ENCODE peak calls at places on chromosome 6, in ten cellular contexts. A, T, H, Q, S, I, J, D, Z and K are unnamed samples.

GRCh38 chr6:161761966-161762365 is 488.1 kb upstream of the AGPAT4 start:
- DNase-seq in I (no peak), A (no peak), S (no peak), J (no peak), T (no peak), Z (no peak), H (no peak), Q (no peak), D (no peak), K (no peak)

GRCh38 chr6:84258866-84259265 is 31.4 kb upstream of the CEP162 start:
- DNase-seq in I (no peak), T (no peak), J (no peak), H (no peak), D (no peak), Z (no peak), A (no peak), Q (no peak), S (no peak), K (no peak)

GRCh38 chr6:43093361-43094289 is 17.5 kb downstream of the PTK7 start:
- DNase-seq in I (peak), D (no peak), A (no peak), H (no peak), T (no peak), S (peak), Q (peak), J (peak), Z (peak), K (no peak)

GRCh38 chr6:13813621-13814175 is 659 bp downstream of the MCUR1 start:
- DNase-seq in D (no peak), H (peak), A (peak), T (no peak), I (peak), J (peak), S (peak), Q (peak), Z (peak), K (peak)

GRCh38 chr6:68226460-68226859 is 408.6 kb upstream of the ADGRB3 start:
- DNase-seq in Q (no peak), H (no peak), J (no peak), I (peak), D (no peak), Z (peak), T (no peak), A (no peak), S (no peak), K (no peak)

GRCh38 chr6:13307508-13307995 is 20.8 kb downstream of the TBC1D7 start:
- DNase-seq in S (peak), A (peak), J (no peak), Z (peak), T (no peak), I (no peak), Q (no peak), H (no peak), D (no peak), K (no peak)

GRCh38 chr6:111580826-111581505 is 24.7 kb downstream of the TRAF3IP2 start:
- DNase-seq in D (no peak), H (peak), A (no peak), J (no peak), Z (peak), I (no peak), Q (no peak), T (no peak), S (peak), K (no peak)

GRCh38 chr6:88629838-88630462 is 333.5 kb downstream of the RNGTT start:
- DNase-seq in J (no peak), Q (no peak), S (no peak), I (no peak), Z (no peak), T (no peak), A (peak), H (no peak), D (no peak), K (no peak)

GRCh38 chr6:161373905-161374451 is 100.1 kb upstream of the AGPAT4 start:
- DNase-seq in T (no peak), Z (peak), H (peak), S (peak), A (peak), Q (peak), D (peak), J (no peak), I (peak), K (peak)

GRCh38 chr6:27890351-27891299 is 21.6 kb downstream of the OR2B2 start:
- DNase-seq in T (peak), S (peak), J (peak), Q (peak), D (peak), I (peak), A (peak), Z (peak), H (no peak), K (peak)

GRCh38 chr6:15888798-15889772 is 226.3 kb upstream of the DTNBP1 start:
- DNase-seq in T (no peak), D (no peak), H (no peak), Q (peak), J (no peak), Z (no peak), A (no peak), S (peak), I (no peak), K (no peak)

GRCh38 chr6:74409447-74409846 is 713.4 kb downstream of the CD109 start:
- DNase-seq in Z (peak), J (peak), Q (no peak), D (no peak), I (no peak), T (peak), S (peak), H (no peak), A (peak), K (no peak)

GRCh38 chr6:142692942-142693341 is 252.0 kb downstream of the HIVEP2 start:
- DNase-seq in D (peak), A (peak), I (peak), T (peak), Z (peak), J (peak), Q (peak), S (peak), H (peak), K (peak)

GRCh38 chr6:32050562-32050961 is 12.3 kb downstream of the CYP21A2 start:
- DNase-seq in Q (no peak), S (no peak), J (no peak), T (no peak), Z (no peak), A (no peak), I (no peak), D (no peak), H (no peak), K (no peak)

GRCh38 chr6:30873137-30873640 is 11.1 kb upstream of the DDR1 start:
- DNase-seq in Q (no peak), S (no peak), T (no peak), Z (no peak), H (no peak), J (no peak), I (no peak), A (no peak), D (no peak), K (no peak)

GRCh38 chr6:72987305-72987704 is 238.0 kb downstream of the KHDC1L start:
- DNase-seq in I (no peak), A (no peak), S (no peak), Z (no peak), T (no peak), D (no peak), Q (no peak), H (no peak), J (no peak), K (no peak)

GRCh38 chr6:72984981-72985665 is 240.2 kb downstream of the KHDC1L start:
- DNase-seq in Q (no peak), J (peak), D (no peak), I (no peak), S (peak), T (peak), A (no peak), Z (no peak), H (no peak), K (no peak)
- TF ChIP-seq CTCF in Q (no peak), J (no peak), D (no peak), I (no peak), S (no peak), T (no peak), A (no peak), Z (no peak), H (no peak), K (no peak)

DNA sequence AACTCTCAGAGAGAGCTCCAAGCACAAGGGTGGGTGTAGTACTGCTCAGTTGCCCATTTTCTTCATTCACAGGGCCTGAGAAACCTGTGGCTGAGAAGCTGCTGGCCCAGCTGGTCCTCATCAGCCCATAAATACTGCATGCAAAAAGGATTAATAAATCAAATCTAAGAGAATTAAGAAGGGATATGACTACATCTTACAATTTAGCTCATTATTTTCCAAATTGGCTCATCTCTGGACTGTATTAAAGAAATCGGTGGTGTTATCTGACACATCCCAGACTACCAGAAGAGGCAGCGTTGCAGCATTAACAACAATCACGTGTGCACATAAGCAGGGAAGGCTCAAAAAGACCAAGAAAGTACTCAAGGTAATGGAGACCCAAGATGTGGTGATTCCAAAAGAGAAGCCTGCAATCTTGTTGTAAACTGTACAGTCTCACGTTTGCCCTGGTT is 90.7 kb downstream of the CD24 start:
- DNase-seq in Q (no peak), S (peak), Z (no peak), J (no peak), T (no peak), D (no peak), I (no peak), A (peak), H (no peak), K (no peak)
- TF ChIP-seq CTCF in Q (no peak), S (no peak), Z (no peak), J (no peak), T (no peak), D (no peak), I (no peak), A (no peak), H (no peak), K (no peak)

DNA sequence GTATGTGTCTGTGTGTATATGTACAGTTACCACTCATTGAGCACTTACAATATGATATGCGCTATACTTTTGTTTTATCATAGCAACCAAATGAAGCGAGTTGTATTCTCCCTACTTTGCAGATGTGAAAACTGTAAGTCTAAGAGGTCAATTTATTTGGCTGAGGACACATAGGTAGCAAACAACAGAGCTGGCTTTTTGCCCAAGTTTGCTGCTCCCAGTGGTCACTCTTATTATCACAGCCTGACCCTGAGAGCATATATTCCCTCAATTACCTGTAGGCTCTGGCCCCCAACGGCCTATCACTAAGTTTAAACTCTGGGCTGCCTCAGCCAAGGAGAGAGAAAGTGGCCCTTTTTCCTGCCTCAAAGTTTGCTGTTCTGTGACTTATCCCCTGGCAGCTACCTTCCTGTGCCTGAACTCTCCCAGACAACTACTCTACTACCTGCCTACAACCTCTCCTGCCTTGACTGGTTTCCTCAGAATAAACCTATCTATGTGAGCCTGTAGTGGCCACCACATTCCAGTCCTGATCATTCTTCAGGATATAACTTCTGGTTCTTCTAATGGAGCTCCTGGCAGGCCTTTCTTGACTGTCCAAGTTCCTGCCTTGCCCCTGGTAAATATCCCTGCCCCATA is 221.8 kb downstream of the FRK start:
- DNase-seq in D (no peak), Z (peak), S (peak), H (no peak), J (no peak), I (peak), T (no peak), A (peak), Q (no peak), K (peak)
- TF ChIP-seq CTCF in D (no peak), Z (peak), S (peak), H (peak), J (peak), I (peak), T (peak), A (peak), Q (no peak), K (no peak)

GRCh38 chr6:134173007-134173690 is 120.7 kb upstream of the SLC2A12 start:
- DNase-seq in H (no peak), A (no peak), Q (no peak), I (no peak), J (no peak), S (peak), Z (peak), D (no peak), T (no peak), K (no peak)
- TF ChIP-seq CTCF in H (no peak), A (no peak), Q (no peak), I (no peak), J (no peak), S (no peak), Z (no peak), D (no peak), T (no peak), K (no peak)

DNA sequence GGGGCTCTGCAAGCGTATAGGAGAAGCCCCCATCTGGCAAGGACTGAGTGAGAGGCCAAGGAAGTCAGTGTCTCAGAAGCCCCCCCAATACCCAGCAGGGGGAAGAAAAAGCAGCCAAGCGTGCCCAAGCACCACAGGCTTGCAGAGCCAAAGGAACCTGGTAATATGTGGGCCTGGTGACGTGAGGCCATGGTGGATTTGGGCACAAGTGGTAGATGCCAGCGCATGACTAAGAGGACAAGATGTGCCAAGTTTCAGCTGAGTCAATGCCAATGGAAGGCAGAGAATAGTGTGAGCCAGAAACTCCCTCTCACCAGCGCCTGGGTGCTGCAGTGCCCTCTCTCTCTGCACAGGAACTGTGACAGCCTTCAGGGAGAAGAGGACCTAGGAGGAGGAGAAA is 110.0 kb downstream of the QRSL1 start:
- DNase-seq in S (no peak), I (peak), Q (peak), D (peak), H (peak), A (peak), T (no peak), Z (no peak), J (no peak), K (peak)
- TF ChIP-seq CTCF in S (no peak), I (no peak), Q (no peak), D (no peak), H (no peak), A (no peak), T (no peak), Z (no peak), J (no peak), K (peak)

GRCh38 chr6:156017838-156018237 is 562.2 kb upstream of the NOX3 start:
- DNase-seq in J (no peak), T (no peak), Z (no peak), Q (no peak), H (no peak), A (no peak), D (no peak), I (no peak), S (peak), K (no peak)
- TF ChIP-seq CTCF in J (no peak), T (no peak), Z (no peak), Q (no peak), H (no peak), A (no peak), D (no peak), I (no peak), S (no peak), K (no peak)

DNA sequence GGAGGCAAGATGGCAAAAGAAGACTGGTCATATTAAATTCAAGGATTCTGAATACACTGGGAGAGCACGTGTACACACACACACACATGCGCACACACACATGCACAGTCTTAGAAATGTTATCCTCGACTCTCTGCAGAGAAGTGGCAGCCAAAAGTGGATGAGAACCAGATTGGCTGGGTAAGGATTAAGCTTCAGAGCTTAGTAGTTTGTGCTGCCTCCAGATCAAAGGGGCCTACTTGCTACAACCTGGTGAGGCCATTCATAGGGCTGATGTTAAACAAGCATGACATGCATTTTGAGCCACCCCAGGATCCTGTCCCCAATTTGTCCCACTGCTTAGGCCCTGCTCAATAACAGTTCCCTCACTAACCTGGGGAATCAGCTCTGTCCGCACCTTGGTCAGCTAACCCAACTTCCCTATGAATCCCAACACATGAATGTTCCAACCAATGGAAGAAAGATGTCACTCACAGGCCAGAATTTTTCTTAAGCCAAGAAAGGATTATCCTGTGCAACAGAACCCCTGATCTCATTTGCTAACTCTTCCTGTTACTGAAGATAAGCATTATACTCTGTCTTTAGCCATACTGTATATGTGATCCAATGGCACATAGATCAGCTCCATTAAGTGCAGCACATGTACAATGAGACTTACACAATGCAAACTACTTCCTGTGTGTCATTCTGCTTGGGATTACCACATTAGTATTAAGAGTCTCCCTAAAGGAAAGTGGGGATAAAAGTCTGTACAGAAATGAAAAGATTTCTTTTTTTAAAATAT is 31.0 kb downstream of the TOMM6 start:
- DNase-seq in S (peak), I (no peak), D (no peak), Z (no peak), A (no peak), J (no peak), H (no peak), Q (no peak), T (no peak), K (no peak)
- TF ChIP-seq CTCF in S (no peak), I (no peak), D (no peak), Z (no peak), A (no peak), J (no peak), H (no peak), Q (no peak), T (no peak), K (no peak)

DNA sequence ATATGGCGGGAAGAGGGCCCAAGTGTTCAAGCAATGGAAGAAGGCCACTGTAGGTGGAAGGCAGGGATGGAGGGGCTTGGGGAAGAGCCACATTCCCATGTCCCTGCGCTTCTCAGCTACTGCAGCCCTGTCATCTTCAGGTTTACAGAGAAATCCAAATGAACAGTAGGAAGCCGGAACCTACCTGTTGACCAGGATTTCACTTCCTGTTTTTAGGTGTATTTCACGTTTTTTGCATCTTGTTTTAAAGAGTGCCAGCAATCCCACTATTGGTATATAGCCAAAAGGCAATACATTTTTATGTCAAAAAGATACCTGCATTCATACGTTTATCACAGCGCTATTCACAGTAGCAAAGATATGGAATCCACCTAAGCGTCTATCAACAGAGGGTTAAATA is 159.2 kb downstream of the SLC35B3 start:
- DNase-seq in Q (no peak), D (no peak), T (no peak), J (no peak), S (no peak), A (no peak), H (no peak), Z (no peak), I (no peak), K (no peak)
- TF ChIP-seq CTCF in Q (no peak), D (no peak), T (no peak), J (no peak), S (no peak), A (no peak), H (no peak), Z (no peak), I (no peak), K (no peak)

DNA sequence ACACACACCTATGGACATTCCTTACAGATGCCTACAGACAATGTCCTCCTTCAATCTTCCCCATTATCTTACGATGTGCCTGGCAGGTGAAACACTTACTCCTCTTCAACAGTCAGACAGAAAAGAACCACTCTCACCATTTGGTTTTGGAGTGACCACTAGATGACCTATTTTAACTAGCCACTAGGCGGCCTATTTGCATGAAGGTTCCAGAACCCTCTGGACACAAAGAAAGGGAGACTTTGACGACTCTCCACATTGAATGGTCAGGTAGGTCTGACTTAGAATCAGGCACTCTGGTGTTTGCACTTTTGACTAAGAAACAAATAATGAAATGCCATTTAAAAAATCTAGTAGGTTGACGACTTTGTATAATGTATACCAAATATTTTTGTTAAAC is 42.0 kb downstream of the PNLDC1 start:
- DNase-seq in Z (no peak), I (no peak), Q (no peak), J (no peak), D (no peak), H (no peak), S (peak), T (no peak), A (peak), K (no peak)
- TF ChIP-seq CTCF in Z (peak), I (no peak), Q (no peak), J (peak), D (no peak), H (no peak), S (peak), T (no peak), A (peak), K (no peak)

GRCh38 chr6:7673063-7673536 is 52.8 kb upstream of the BMP6 start:
- DNase-seq in Z (peak), Q (peak), D (no peak), A (peak), J (peak), I (peak), T (no peak), S (peak), H (no peak), K (peak)

GRCh38 chr6:7671581-7671980 is 54.3 kb upstream of the BMP6 start:
- DNase-seq in D (no peak), J (peak), I (no peak), Z (peak), H (no peak), Q (no peak), A (no peak), T (no peak), S (peak), K (no peak)

GRCh38 chr6:7671076-7671475 is 54.8 kb upstream of the BMP6 start:
- DNase-seq in A (peak), Q (no peak), T (no peak), I (no peak), S (peak), J (no peak), D (no peak), Z (peak), H (no peak), K (no peak)

GRCh38 chr6:7672066-7673062 is 53.5 kb upstream of the BMP6 start:
- DNase-seq in S (peak), T (no peak), Z (peak), Q (peak), J (no peak), D (no peak), A (no peak), H (no peak), I (no peak), K (no peak)

GRCh38 chr6:7669742-7670141 is 56.2 kb upstream of the BMP6 start:
- DNase-seq in J (no peak), T (no peak), S (no peak), A (no peak), Q (no peak), I (no peak), Z (no peak), D (no peak), H (no peak), K (no peak)
- TF ChIP-seq CTCF in J (no peak), T (no peak), S (no peak), A (peak), Q (no peak), I (no peak), Z (no peak), D (no peak), H (no peak), K (no peak)